ENCODE peak calls at places on chromosomes 5 and 9, in eight cellular contexts. C, W, I, F, S, X, L and T are unnamed samples.

GRCh38 chr5:95989283-95990048 is 27.8 kb upstream of the ELL2 start:
- DNase-seq in C (no peak), W (no peak), I (no peak), F (no peak), S (no peak), X (no peak), L (no peak), T (no peak)

GRCh38 chr5:38585812-38586211 is 29.4 kb upstream of the LIFR start:
- DNase-seq in C (no peak), W (no peak), I (no peak), F (no peak), S (peak; percentile 5), X (no peak), L (no peak), T (no peak)

GRCh38 chr5:87136096-87136495 is 131.6 kb upstream of the RASA1 start:
- DNase-seq in C (no peak), W (no peak), I (no peak), F (no peak), S (no peak), X (no peak), L (no peak), T (no peak)

GRCh38 chr9:98846879-98847278 is 39.4 kb downstream of the GALNT12 start:
- DNase-seq in C (no peak), W (no peak), I (no peak), F (no peak), S (no peak), X (no peak), L (no peak), T (no peak)

GRCh38 chr5:118042076-118042475 is 946.3 kb downstream of the DTWD2 start:
- DNase-seq in C (no peak), W (no peak), I (no peak), F (no peak), S (no peak), X (no peak), L (no peak), T (no peak)

GRCh38 chr9:18343799-18344198 is 130.2 kb upstream of the ADAMTSL1 start:
- DNase-seq in C (no peak), W (no peak), I (no peak), F (no peak), S (no peak), X (no peak), L (no peak), T (no peak)

GRCh38 chr5:14587143-14587542 is 5.6 kb downstream of the OTULINL start:
- DNase-seq in C (no peak), W (peak; percentile 67), I (no peak), F (no peak), S (peak; percentile 92), X (peak; percentile 25), L (no peak), T (no peak)

GRCh38 chr5:61808091-61808490 is 476.0 kb downstream of the ZSWIM6 start:
- DNase-seq in C (no peak), W (no peak), I (no peak), F (no peak), S (no peak), X (no peak), L (no peak), T (no peak)

GRCh38 chr5:129857124-129857523 is 47.1 kb upstream of the CHSY3 start:
- DNase-seq in C (no peak), W (no peak), I (no peak), F (no peak), S (no peak), X (peak; percentile 13), L (no peak), T (no peak)

GRCh38 chr9:34500623-34501267 is 22.0 kb downstream of the ENHO start:
- DNase-seq in C (no peak), W (peak; percentile 44), I (peak; percentile 29), F (peak; percentile 44), S (peak; percentile 40), X (peak; percentile 66), L (peak; percentile 80), T (peak; percentile 78)

GRCh38 chr5:141914154-141914743 is 9.4 kb upstream of the DELE1 start:
- DNase-seq in C (peak; percentile 76), W (peak; percentile 47), I (no peak), F (peak; percentile 62), S (peak; percentile 89), X (peak; percentile 25), L (peak; percentile 85), T (no peak)

GRCh38 chr9:29830815-29831214 is 2257.5 kb upstream of the C9orf72 start:
- DNase-seq in C (no peak), W (no peak), I (peak; percentile 24), F (no peak), S (no peak), X (no peak), L (peak; percentile 84), T (peak; percentile 28)

GRCh38 chr9:23677446-23677845 is 148.6 kb downstream of the ELAVL2 start:
- DNase-seq in C (no peak), W (no peak), I (no peak), F (no peak), S (no peak), X (no peak), L (no peak), T (no peak)

GRCh38 chr5:125301704-125302103 is 555.3 kb upstream of the ZNF608 start:
- DNase-seq in C (no peak), W (no peak), I (no peak), F (no peak), S (no peak), X (no peak), L (no peak), T (no peak)

GRCh38 chr9:131715906-131716305 is 24.0 kb downstream of the RAPGEF1 start:
- DNase-seq in C (no peak), W (peak; percentile 56), I (no peak), F (no peak), S (no peak), X (peak; percentile 72), L (no peak), T (no peak)

GRCh38 chr5:127746756-127747155 is 43.6 kb downstream of the CCDC192 start:
- DNase-seq in C (no peak), W (no peak), I (peak; percentile 10), F (no peak), S (no peak), X (no peak), L (no peak), T (peak; percentile 30)

GRCh38 chr5:96934291-96934694 is 1.6 kb upstream of the LNPEP start:
- DNase-seq in C (no peak), W (no peak), I (no peak), F (no peak), S (no peak), X (no peak), L (no peak), T (peak; percentile 15)

GRCh38 chr5:123811771-123812170 is 299.8 kb downstream of the CSNK1G3 start:
- DNase-seq in C (no peak), W (no peak), I (no peak), F (no peak), S (no peak), X (no peak), L (no peak), T (no peak)

GRCh38 chr5:123813251-123813650 is 301.3 kb downstream of the CSNK1G3 start:
- DNase-seq in C (no peak), W (no peak), I (no peak), F (no peak), S (no peak), X (no peak), L (no peak), T (no peak)

GRCh38 chr5:123810911-123811310 is 298.9 kb downstream of the CSNK1G3 start:
- DNase-seq in C (no peak), W (no peak), I (no peak), F (no peak), S (no peak), X (no peak), L (peak; percentile 4), T (no peak)

GRCh38 chr5:123814796-123815479 is 303.0 kb downstream of the CSNK1G3 start:
- DNase-seq in C (no peak), W (no peak), I (no peak), F (no peak), S (no peak), X (no peak), L (peak; percentile 34), T (no peak)

GRCh38 chr5:123813937-123814624 is 302.1 kb downstream of the CSNK1G3 start:
- DNase-seq in C (no peak), W (no peak), I (no peak), F (no peak), S (no peak), X (no peak), L (no peak), T (no peak)
- H3K27ac ChIP-seq in C (no peak overlapping the region), W (no peak overlapping the region), I (no peak overlapping the region), F (no peak overlapping the region), S (no peak overlapping the region), X (peak overlapping the region; percentile 57), L (no peak overlapping the region), T (no peak overlapping the region)

DNA sequence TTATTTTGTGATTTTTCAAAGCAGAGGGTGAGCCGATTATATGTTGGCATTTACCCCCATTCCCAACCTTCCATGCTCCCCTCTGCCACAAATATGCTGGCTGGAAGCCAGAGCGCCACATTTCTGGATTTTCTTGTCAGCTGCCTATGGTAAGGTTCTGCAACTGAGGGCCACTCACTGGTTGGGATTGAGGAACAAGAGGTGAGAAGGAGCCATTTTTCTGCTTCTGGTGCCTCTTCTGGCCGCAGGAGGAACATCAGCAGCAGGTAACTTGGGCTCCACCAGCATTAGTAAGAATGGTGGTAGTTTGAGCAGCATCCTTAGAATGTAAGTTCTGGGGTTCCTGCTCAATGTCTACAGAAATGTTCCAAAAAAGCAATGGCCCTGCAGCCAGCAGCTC is 159.5 kb upstream of the MAST4 start:
- DNase-seq in C (no peak), W (no peak), I (peak; percentile 16), F (no peak), S (peak; percentile 4), X (no peak), L (peak; percentile 62), T (peak; percentile 13)
- TF ChIP-seq CTCF in C (peak; percentile 9), W (no peak), I (peak; percentile 54), F (no peak), S (no peak), X (peak; percentile 20), L (peak; percentile 61), T (no peak)

GRCh38 chr9:126388964-126389363 is 62.3 kb downstream of the MVB12B start:
- DNase-seq in C (no peak), W (no peak), I (no peak), F (no peak), S (no peak), X (no peak), L (no peak), T (no peak)
- H3K27ac ChIP-seq in C (peak overlapping the region; percentile 53), W (no peak overlapping the region), I (no peak overlapping the region), F (no peak overlapping the region), S (peak overlapping the region; percentile 69), X (peak overlapping the region; percentile 78), L (no peak overlapping the region), T (no peak overlapping the region)

DNA sequence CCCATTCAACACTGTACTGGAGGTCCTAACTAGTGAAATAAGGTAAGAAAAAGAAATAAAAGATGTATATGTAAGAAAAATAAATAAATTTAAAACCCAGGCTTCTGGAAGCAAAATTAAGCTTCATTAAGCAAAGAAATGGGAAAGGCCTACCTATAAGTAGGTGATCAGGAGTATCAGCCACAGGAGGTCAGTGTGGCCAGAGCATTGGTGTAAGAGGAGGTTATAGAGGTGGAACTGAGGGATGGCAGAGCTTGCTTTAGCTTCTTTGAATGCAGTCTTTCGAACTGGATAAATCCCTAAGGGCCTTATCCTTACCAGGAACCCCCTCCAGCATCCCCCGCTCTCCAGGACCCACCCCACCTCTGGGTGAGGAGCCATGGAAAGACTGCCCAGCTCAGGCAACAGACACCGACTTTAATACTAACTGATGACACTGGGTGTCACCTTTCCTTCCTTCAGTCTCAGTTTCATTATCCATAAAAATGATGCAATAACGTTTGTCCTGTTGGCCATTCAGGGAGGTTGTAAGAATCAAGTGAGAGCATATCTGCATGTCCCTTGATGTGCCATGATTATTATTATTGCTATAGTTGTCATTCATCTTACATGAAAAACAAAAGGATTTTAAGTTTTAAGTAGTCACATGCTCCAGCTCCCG is 50.9 kb upstream of the CTNNA1 start:
- DNase-seq in C (no peak), W (no peak), I (peak; percentile 39), F (no peak), S (no peak), X (no peak), L (no peak), T (no peak)
- TF ChIP-seq CTCF in C (no peak), W (no peak), I (no peak), F (no peak), S (no peak), X (no peak), L (peak; percentile 35), T (no peak)